ENCODE peak calls at places on chromosome 13, in six cellular contexts. A, P, X, O, Q and E are unnamed samples.
A peak's percentile ranks its signal among the peaks of the same experiment; 100 is the strongest.

GRCh38 chr13:42626461-42626860 is 52.5 kb downstream of the TNFSF11 start:
- DNase-seq in A (no peak), P (no peak), X (no peak), O (no peak), Q (no peak), E (no peak)

GRCh38 chr13:29868581-29868980 is 18.2 kb upstream of the UBL3 start:
- DNase-seq in A (no peak), P (no peak), X (no peak), O (no peak), Q (no peak), E (no peak)

GRCh38 chr13:46121033-46121432 is 16.2 kb upstream of the CPB2 start:
- DNase-seq in A (no peak), P (no peak), X (no peak), O (no peak), Q (no peak), E (no peak)

GRCh38 chr13:63425131-63425530 is 2009.5 kb upstream of the PCDH20 start:
- DNase-seq in A (no peak), P (no peak), X (no peak), O (no peak), Q (no peak), E (no peak)

GRCh38 chr13:112910616-112911280 is 58.3 kb upstream of the MCF2L start:
- DNase-seq in A (no peak), P (no peak), X (no peak), O (no peak), Q (no peak), E (no peak)

GRCh38 chr13:50460366-50460765 is 383.1 kb downstream of the DLEU7 start:
- DNase-seq in A (no peak), P (no peak), X (no peak), O (no peak), Q (no peak), E (no peak)

GRCh38 chr13:26623125-26623524 is 65.6 kb downstream of the WASF3 start:
- DNase-seq in A (no peak), P (no peak), X (no peak), O (no peak), Q (peak; percentile 85), E (no peak)

GRCh38 chr13:86757236-86757978 is 913.8 kb upstream of the SLITRK5 start:
- DNase-seq in A (peak; percentile 23), P (no peak), X (peak; percentile 57), O (peak; percentile 15), Q (no peak), E (no peak)

GRCh38 chr13:107835339-107836018 is 379.9 kb downstream of the LIG4 start:
- DNase-seq in A (no peak), P (no peak), X (no peak), O (no peak), Q (no peak), E (peak; percentile 67)

GRCh38 chr13:31631071-31631470 is 108.3 kb upstream of the RXFP2 start:
- DNase-seq in A (no peak), P (no peak), X (no peak), O (no peak), Q (no peak), E (peak; percentile 61)
- H3K4me3 ChIP-seq in A (no peak overlapping the region), P (no peak overlapping the region), X (no peak overlapping the region), O (no peak overlapping the region), Q (no peak overlapping the region), E (no peak overlapping the region)

DNA sequence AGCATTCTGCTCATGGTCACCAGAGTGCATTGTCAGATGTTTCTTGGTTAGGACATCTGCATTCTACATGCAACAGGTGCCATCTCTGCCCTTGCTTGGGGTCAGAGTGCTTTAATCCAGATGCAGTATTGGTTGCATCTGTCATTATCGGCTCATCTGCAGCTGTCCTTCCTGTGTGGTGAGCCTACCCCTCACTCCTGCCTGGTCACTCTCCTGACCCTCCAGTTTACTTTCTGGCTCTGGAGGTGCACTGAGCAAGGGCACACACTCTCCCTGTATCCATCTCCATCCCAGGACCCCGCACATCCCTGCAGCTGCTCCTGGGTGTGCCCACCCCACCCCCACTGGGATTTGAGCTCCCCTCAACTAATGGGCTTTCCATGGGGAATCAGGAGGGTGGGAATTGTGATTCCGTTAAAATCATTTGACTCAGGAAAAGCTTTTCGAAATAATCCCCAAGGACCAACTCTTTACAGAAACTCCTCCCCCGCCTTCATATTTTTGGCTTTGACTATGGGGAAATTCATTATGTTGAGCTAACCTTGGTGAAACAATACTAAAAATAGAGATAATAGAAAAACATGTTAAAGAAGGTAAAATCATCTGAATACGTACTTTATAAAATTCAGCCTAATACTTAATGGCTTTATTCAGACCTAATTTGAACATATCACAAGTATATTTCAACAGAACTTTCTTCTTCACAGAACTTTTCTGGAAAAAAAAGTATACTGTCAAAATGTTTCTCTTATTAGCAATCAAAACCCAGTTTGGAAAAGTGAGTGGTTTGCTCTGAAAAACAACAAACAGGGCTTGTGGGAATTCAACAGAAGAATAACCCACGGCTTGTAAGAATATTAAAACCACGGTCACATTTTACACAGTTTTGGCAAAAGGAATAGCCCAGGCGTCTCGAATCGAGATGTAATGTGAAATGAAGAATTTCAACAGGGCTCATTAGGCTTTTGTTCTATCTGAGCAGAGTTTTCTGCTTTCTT is 70.4 kb downstream of the COL4A2 start:
- DNase-seq in A (no peak), P (no peak), X (no peak), O (no peak), Q (no peak), E (no peak)
- H3K27me3 ChIP-seq in A (no peaks in the 10 kb centered on the region), P (no peaks in the 10 kb centered on the region), X (no peaks in the 10 kb centered on the region), O (no peaks in the 10 kb centered on the region), Q (no peaks in the 10 kb centered on the region), E (no peaks in the 10 kb centered on the region)

GRCh38 chr13:110646442-110647364 is 31.4 kb downstream of the NAXD start:
- DNase-seq in A (no peak), P (no peak), X (no peak), O (no peak), Q (no peak), E (no peak)

GRCh38 chr13:110643768-110644421 is 28.6 kb downstream of the NAXD start:
- DNase-seq in A (no peak), P (no peak), X (no peak), O (no peak), Q (no peak), E (no peak)

GRCh38 chr13:110644892-110645521 is 29.7 kb downstream of the NAXD start:
- DNase-seq in A (no peak), P (peak; percentile 57), X (peak; percentile 72), O (peak; percentile 46), Q (no peak), E (peak; percentile 29)

GRCh38 chr13:110647365-110647737 is 32.0 kb downstream of the NAXD start:
- DNase-seq in A (no peak), P (no peak), X (no peak), O (no peak), Q (no peak), E (no peak)

DNA sequence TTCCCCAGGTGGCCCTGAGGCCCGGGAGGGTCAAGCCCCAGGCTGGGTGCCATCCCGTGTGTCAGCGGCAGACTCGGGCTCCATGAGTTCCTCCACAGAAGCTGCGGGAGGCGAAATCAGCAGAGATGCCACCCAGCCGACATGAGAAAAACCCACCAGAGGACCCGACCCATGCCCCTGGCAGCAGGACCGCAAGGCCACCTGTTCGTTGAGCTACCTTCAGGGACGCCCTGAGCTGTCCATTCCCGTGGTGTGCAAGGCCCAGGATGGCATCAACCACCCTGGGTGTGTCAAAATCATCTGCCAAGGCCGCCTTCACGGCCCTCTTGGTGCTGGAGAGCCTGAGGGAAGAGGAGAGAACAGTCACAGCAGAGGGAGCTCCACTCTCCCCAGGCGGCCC is 30.4 kb downstream of the NAXD start:
- DNase-seq in A (no peak), P (no peak), X (no peak), O (no peak), Q (no peak), E (no peak)
- H3K4me3 ChIP-seq in A (no peak overlapping the region), P (no peak overlapping the region), X (no peak overlapping the region), O (no peak overlapping the region), Q (no peak overlapping the region), E (no peak overlapping the region)

DNA sequence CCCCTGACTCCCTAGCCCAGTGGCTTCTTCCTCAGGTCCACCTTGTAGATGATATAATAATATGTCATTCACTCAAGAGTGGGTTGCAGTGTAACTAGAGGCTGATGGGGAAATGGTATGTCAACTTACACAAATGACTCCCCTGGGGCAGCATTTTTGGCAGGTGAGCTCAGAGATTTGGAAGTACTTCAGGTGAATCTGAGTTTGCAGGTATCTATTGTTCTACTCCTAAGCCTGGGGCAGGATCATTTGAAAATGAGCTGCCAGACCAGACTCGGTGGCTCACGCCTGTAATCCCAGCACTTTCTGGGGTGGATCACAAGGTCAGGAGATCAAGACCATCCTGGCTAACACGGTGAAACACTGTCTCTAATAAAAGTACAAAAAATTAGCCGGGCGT is 11.6 kb upstream of the CNMD start:
- DNase-seq in A (no peak), P (no peak), X (no peak), O (no peak), Q (no peak), E (no peak)
- H3K27me3 ChIP-seq in A (no peaks in the 10 kb centered on the region), P (peaks cover 9% of the 10 kb centered on the region), X (no peaks in the 10 kb centered on the region), O (peaks cover 5% of the 10 kb centered on the region), Q (no peaks in the 10 kb centered on the region), E (peaks cover 4% of the 10 kb centered on the region)

DNA sequence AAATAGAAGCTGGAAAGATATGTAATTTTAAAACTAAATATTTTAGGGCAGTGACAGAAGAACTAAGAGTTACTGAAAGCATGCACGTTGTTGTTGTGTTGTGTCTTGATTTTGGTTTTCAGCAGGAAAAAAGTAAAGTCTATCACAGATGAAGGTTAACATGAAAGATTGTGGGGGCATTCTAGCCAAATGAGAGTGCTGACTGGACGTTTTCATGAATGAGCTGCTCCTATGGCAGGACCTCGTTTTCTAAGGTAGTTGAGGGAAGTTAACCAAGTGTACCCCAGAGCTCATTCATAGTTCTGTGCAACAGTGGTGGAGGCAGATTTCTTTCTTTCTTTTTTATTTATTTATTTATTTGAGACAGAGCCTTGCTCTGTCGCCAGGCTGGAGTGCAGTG is 194.6 kb upstream of the IRS2 start:
- DNase-seq in A (no peak), P (no peak), X (no peak), O (no peak), Q (no peak), E (no peak)
- H3K4me3 ChIP-seq in A (no peak overlapping the region), P (no peak overlapping the region), X (no peak overlapping the region), O (no peak overlapping the region), Q (no peak overlapping the region), E (no peak overlapping the region)